ENCODE peak calls at places on chromosomes 5 and 9, in eight cellular contexts. Q, U, X, R, V, M, H and W are unnamed samples.

GRCh38 chr5:124114911-124115310 is 602.9 kb downstream of the CSNK1G3 start:
- DNase-seq in Q (no peak), M (no peak), X (no peak), V (no peak), U (no peak), R (no peak), H (no peak), W (no peak)

GRCh38 chr5:124755565-124755964 is 9.1 kb upstream of the ZNF608 start:
- DNase-seq in U (no peak), R (peak; percentile 21), Q (no peak), H (no peak), V (no peak), M (no peak), X (no peak), W (no peak)

GRCh38 chr5:148469446-148470062 is 85.8 kb downstream of the FBXO38 start:
- DNase-seq in H (peak; percentile 76), Q (no peak), X (no peak), U (no peak), V (no peak), R (no peak), M (no peak), W (no peak)

GRCh38 chr9:15426019-15426418 is 3.3 kb downstream of the SNAPC3 start:
- DNase-seq in H (no peak), U (no peak), X (no peak), R (no peak), M (peak; percentile 63), Q (no peak), V (no peak), W (no peak)

GRCh38 chr5:136020383-136021015 is 8.3 kb upstream of the TGFBI start:
- DNase-seq in M (no peak), R (peak; percentile 89), X (peak; percentile 54), U (peak; percentile 34), V (no peak), H (peak; percentile 99), Q (peak; percentile 43), W (no peak)

GRCh38 chr5:67640011-67640410 is 443.4 kb upstream of the CD180 start:
- DNase-seq in M (no peak), V (no peak), H (no peak), U (no peak), X (no peak), Q (no peak), R (no peak), W (no peak)

GRCh38 chr5:31410089-31410488 is 121.8 kb downstream of the DROSHA start:
- DNase-seq in U (no peak), X (no peak), Q (no peak), M (no peak), V (no peak), H (no peak), R (no peak), W (no peak)

GRCh38 chr5:81850494-81850893 is 99.6 kb upstream of the SSBP2 start:
- DNase-seq in X (no peak), Q (no peak), R (no peak), V (no peak), H (peak; percentile 43), M (no peak), U (no peak), W (no peak)

GRCh38 chr5:143045062-143045461 is 274.9 kb downstream of the ARHGAP26 start:
- DNase-seq in X (no peak), M (no peak), V (no peak), H (no peak), U (no peak), R (no peak), Q (no peak), W (no peak)

GRCh38 chr9:83247732-83248131 is 184.8 kb upstream of the RASEF start:
- DNase-seq in V (no peak), Q (no peak), M (no peak), H (no peak), R (no peak), X (no peak), U (no peak), W (no peak)

GRCh38 chr9:96318921-96319560 is 17.1 kb upstream of the HSD17B3 start:
- DNase-seq in R (no peak), Q (no peak), V (no peak), M (no peak), H (no peak), X (no peak), U (no peak), W (no peak)

GRCh38 chr5:87400305-87400899 is 12.3 kb downstream of the CCNH start:
- DNase-seq in R (peak; percentile 57), X (peak; percentile 10), V (no peak), H (peak; percentile 61), Q (no peak), M (no peak), U (no peak), W (no peak)

GRCh38 chr9:71664566-71664965 is 103.7 kb downstream of the CEMIP2 start:
- DNase-seq in Q (no peak), X (no peak), R (no peak), U (no peak), V (no peak), M (no peak), H (no peak), W (no peak)

GRCh38 chr5:126811515-126812198 is 34.7 kb downstream of the LMNB1 start:
- DNase-seq in X (no peak), M (no peak), H (peak; percentile 80), Q (no peak), R (no peak), U (no peak), V (no peak), W (no peak)

GRCh38 chr9:23769307-23769935 is 56.6 kb downstream of the ELAVL2 start:
- DNase-seq in U (no peak), X (no peak), R (no peak), V (no peak), H (peak; percentile 6), M (no peak), Q (no peak), W (no peak)

GRCh38 chr5:169757016-169757415 is 119.9 kb downstream of the DOCK2 start:
- DNase-seq in R (no peak), H (peak; percentile 54), M (no peak), X (no peak), Q (no peak), U (no peak), V (no peak), W (no peak)

GRCh38 chr5:178241688-178242231 is 9.2 kb upstream of the PHYKPL start:
- DNase-seq in U (no peak), M (no peak), H (no peak), V (no peak), Q (no peak), R (no peak), X (no peak), W (no peak)

GRCh38 chr5:150540615-150541396 is 32.9 kb downstream of the NDST1 start:
- DNase-seq in Q (peak; percentile 96), U (no peak), M (no peak), R (no peak), H (peak; percentile 98), X (no peak), V (no peak), W (peak; percentile 90)

GRCh38 chr9:27469583-27469982 is 54.5 kb upstream of the IFNK start:
- DNase-seq in X (no peak), H (no peak), V (no peak), U (no peak), Q (no peak), M (no peak), R (no peak), W (no peak)

GRCh38 chr5:138853132-138853531 is 22.0 kb downstream of the LRRTM2 start:
- DNase-seq in M (no peak), V (no peak), R (no peak), X (no peak), Q (no peak), U (no peak), H (no peak), W (no peak)

DNA sequence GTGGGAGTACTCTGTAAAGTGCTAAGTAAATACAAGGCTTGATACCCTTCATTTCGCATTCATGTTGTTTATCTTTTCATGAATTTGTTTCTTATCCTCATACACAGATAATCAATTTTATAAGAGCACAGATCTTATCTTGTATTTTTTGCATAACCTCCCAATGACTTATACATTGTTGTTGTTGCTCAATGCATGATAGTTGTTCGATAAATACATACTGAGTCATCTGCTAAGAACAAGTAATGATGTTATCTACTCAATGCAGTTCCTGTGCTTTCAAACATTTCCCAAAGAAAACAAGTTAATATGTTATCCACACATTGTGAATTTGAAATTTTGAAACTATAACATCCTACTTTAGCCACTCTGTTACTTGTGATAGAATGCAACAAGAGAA is 60.7 kb downstream of the TAF11L14 start:
- DNase-seq in M (no peak), U (no peak), V (no peak), R (no peak), H (no peak), X (no peak), Q (no peak), W (no peak)
- TF ChIP-seq POLR2A in M (no peak), U (no peak), V (no peak), R (no peak), H (no peak), X (no peak), Q (no peak), W (no peak)

DNA sequence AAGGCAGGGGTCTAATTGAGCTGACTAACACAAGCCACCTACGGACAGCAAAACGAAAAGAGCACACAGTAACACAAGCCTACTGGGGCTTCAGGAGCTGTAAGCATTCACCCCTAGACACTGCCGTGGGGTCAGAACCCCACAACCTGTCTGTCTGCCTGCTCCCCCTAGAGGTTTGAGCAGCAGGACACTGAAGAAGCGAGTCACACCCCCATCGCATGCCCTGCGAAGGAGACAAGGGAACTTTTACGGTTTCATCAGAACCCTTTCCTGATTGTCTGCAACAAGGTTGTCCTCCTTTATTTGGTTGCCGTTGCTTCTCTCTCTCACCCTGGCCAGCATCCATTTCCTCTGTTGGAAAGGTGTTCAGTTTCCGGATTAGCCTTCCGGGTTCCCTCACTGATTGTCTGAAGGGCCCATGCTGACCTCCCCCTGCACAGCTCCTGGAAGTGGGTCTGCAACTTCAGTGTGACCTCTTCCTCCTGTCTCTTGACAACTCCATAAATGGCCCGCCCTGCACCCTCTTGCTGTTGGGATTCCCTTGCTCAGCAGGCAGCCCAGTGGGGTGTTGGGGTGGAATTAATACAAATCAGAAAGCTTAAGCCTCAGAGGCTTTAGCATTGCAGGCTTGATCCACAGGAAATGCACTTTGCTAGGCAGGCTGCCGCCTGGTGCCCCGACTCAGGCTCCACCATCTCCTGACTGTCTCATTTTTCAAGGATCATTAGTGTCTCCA is 258.9 kb upstream of the TLE4 start:
- DNase-seq in M (no peak), X (no peak), H (no peak), R (no peak), Q (no peak), V (no peak), U (no peak), W (no peak)
- TF ChIP-seq CTCF in M (no peak), X (no peak), H (no peak), R (no peak), Q (no peak), V (peak; percentile 61), U (no peak), W (no peak)

DNA sequence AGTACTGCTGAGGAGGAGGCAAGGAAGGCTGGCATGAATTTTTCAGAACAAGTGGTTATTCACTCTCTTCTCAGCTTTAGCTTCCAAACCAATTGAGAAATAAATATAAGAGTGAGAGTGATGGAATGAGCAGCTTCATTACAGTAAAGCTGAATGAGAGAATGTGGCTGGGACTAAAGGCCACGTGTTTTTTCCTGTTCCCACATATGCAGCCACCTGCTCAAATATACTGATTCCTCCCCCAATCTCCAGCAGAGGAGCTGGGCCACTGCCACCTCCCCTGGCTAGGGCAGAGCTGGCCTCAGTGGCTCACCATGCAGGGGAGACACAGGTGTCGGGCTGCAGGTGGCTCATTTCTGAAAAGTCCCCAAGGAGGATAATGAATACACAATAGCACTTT is 1505.3 kb upstream of the WWC1 start:
- DNase-seq in R (no peak), U (no peak), H (no peak), Q (no peak), M (no peak), V (no peak), X (no peak), W (no peak)
- H3K27ac ChIP-seq in R (no peak overlapping the region), U (no peak overlapping the region), H (no peak overlapping the region), Q (no peak overlapping the region), M (no peak overlapping the region), V (no peak overlapping the region), X (no peak overlapping the region), W (no peak overlapping the region)

GRCh38 chr9:133074111-133074651 is 12.4 kb downstream of the CEL start:
- DNase-seq in U (no peak), Q (no peak), X (no peak), R (no peak), H (peak; percentile 78), V (no peak), M (no peak), W (no peak)
- TF ChIP-seq POLR2A in U (no peak), Q (no peak), X (no peak), R (no peak), H (no peak), V (no peak), M (no peak), W (no peak)